ENCODE peak calls at places on chromosomes 2 and 18, in six cellular contexts. I is NCI-H187; Y is stimulated activated CD4-positive, alpha-beta T cell treated with anti-CD3 and anti-CD28 coated beads, Interleukin-1b, Interleukin-23, amount 100 ng/mL, for 1 hour; F is C1 segment of cervical spinal cord; E is fibroblast of the aortic adventitia; S is GM18507. G is an unnamed sample.

GRCh38 chr18:35982404-35983114 is 10.1 kb downstream of the RMP24 start:
- DNase-seq in I (no peak), Y (no peak), F (no peak), E (peak), S (no peak), G (no peak)

GRCh38 chr2:135072125-135072997 is 20.3 kb downstream of the RAB3GAP1 start:
- DNase-seq in I (no peak), Y (no peak), F (no peak), E (no peak), S (no peak), G (no peak)

GRCh38 chr2:189673661-189674373 is 653 bp upstream of the ANKAR start:
- DNase-seq in I (no peak), Y (no peak), F (no peak), E (no peak), S (no peak), G (no peak)

GRCh38 chr2:151808258-151809072 is 19.8 kb downstream of the ARL5A start:
- DNase-seq in I (no peak), Y (no peak), F (no peak), E (peak), S (no peak), G (no peak)

GRCh38 chr2:71460595-71461303 is 7.4 kb downstream of the DYSF start:
- DNase-seq in I (no peak), Y (no peak), F (no peak), E (peak), S (no peak), G (no peak)

GRCh38 chr2:1824202-1824905 is 80.0 kb upstream of the PXDN start:
- DNase-seq in I (no peak), Y (no peak), F (no peak), E (peak), S (no peak), G (no peak)

GRCh38 chr2:199738723-199739412 is 112.1 kb downstream of the FTCDNL1 start:
- DNase-seq in I (no peak), Y (no peak), F (no peak), E (peak), S (no peak), G (no peak)

GRCh38 chr2:106851475-106851874 is 34.5 kb downstream of the ST6GAL2 start:
- DNase-seq in I (no peak), Y (no peak), F (no peak), E (no peak), S (no peak), G (no peak)

GRCh38 chr2:238104521-238105311 is 4.6 kb downstream of the ESPNL start:
- DNase-seq in I (no peak), Y (no peak), F (no peak), E (no peak), S (no peak), G (peak)

GRCh38 chr2:103427567-103427966 is 665.7 kb downstream of the TMEM182 start:
- DNase-seq in I (no peak), Y (no peak), F (no peak), E (no peak), S (no peak), G (no peak)

GRCh38 chr2:28469947-28470585 is 25.8 kb upstream of the PLB1 start:
- DNase-seq in I (no peak), Y (no peak), F (no peak), E (no peak), S (no peak), G (no peak)

GRCh38 chr2:10664652-10665051 is 25.1 kb downstream of the NOL10 start:
- DNase-seq in I (no peak), Y (no peak), F (no peak), E (no peak), S (no peak), G (no peak)

GRCh38 chr2:48530033-48530804 is at the start of gene STON1:
- DNase-seq in I (no peak), Y (no peak), F (no peak), E (peak), S (no peak), G (peak)

GRCh38 chr2:35081001-35081628 is 1274.5 kb upstream of the CRIM1 start:
- DNase-seq in I (no peak), Y (no peak), F (no peak), E (no peak), S (no peak), G (no peak)

GRCh38 chr18:36035253-36035652 is 32.1 kb downstream of the RPRD1A start:
- DNase-seq in I (peak), Y (no peak), F (no peak), E (peak), S (no peak), G (no peak)

GRCh38 chr2:54176577-54176976 is 61.2 kb downstream of the ACYP2 start:
- DNase-seq in I (no peak), Y (no peak), F (peak), E (peak), S (no peak), G (no peak)

GRCh38 chr18:22551536-22552151 is 133.9 kb upstream of the CTAGE1 start:
- DNase-seq in I (no peak), Y (no peak), F (no peak), E (peak), S (no peak), G (no peak)

GRCh38 chr18:23495723-23496440 is 7.4 kb upstream of the RMC1 start:
- DNase-seq in I (no peak), Y (no peak), F (no peak), E (no peak), S (no peak), G (no peak)

GRCh38 chr2:160371251-160372009 is 122.2 kb downstream of the RBMS1 start:
- DNase-seq in I (no peak), Y (no peak), F (no peak), E (no peak), S (no peak), G (no peak)

GRCh38 chr2:233974530-233975071 is 57.4 kb downstream of the TRPM8 start:
- DNase-seq in I (no peak), Y (no peak), F (peak), E (peak), S (no peak), G (no peak)

GRCh38 chr2:217890445-217890844 is 112.3 kb downstream of the TNS1 start:
- DNase-seq in I (no peak), Y (no peak), F (no peak), E (peak), S (no peak), G (no peak)

GRCh38 chr2:222076978-222077690 is 221.7 kb downstream of the PAX3 start:
- DNase-seq in I (no peak), Y (no peak), F (no peak), E (no peak), S (no peak), G (no peak)

GRCh38 chr2:104438481-104438880 is 415.4 kb upstream of the POU3F3 start:
- DNase-seq in I (no peak), Y (no peak), F (no peak), E (no peak), S (no peak), G (no peak)

GRCh38 chr2:230873670-230874401 is 9.1 kb downstream of the ITM2C start:
- DNase-seq in I (no peak), Y (no peak), F (no peak), E (no peak), S (no peak), G (peak)

GRCh38 chr2:203453858-203454451 is 81.1 kb downstream of the RAPH1 start:
- DNase-seq in I (no peak), Y (no peak), F (no peak), E (peak), S (peak), G (no peak)

GRCh38 chr18:44096016-44096415 is 584.7 kb upstream of the SETBP1 start:
- DNase-seq in I (no peak), Y (no peak), F (no peak), E (peak), S (no peak), G (no peak)

GRCh38 chr2:160407393-160408204 is 86.0 kb downstream of the RBMS1 start:
- DNase-seq in I (no peak), Y (no peak), F (no peak), E (peak), S (no peak), G (peak)